ENCODE peak calls at places on chromosome 3, in eight cellular contexts. M is Right ventricle myocardium superior, E is left ventricle myocardium superior, R is nephron progenitor cell, F is adipocyte, X is hepatocyte, Q is LoVo, G is Kasumi-1. J is an unnamed sample.

GRCh38 chr3:122484985-122485384 is 29.8 kb downstream of the KPNA1 start:
- DNase-seq in M (no peak), X (no peak), E (no peak), Q (no peak), G (no peak), F (peak; percentile 67), R (no peak), J (no peak)

GRCh38 chr3:147390589-147391569 is 15.5 kb downstream of the ZIC4 start:
- DNase-seq in E (no peak), X (no peak), F (no peak), G (no peak), R (no peak), M (no peak), Q (no peak), J (no peak)

GRCh38 chr3:42708611-42709151 is 6.1 kb upstream of the HHATL start:
- DNase-seq in F (no peak), E (no peak), Q (no peak), G (no peak), M (no peak), X (no peak), R (no peak), J (no peak)

GRCh38 chr3:110773413-110773954 is 298.1 kb upstream of the NECTIN3 start:
- DNase-seq in M (no peak), X (peak; percentile 45), R (no peak), F (peak; percentile 78), Q (peak; percentile 34), G (no peak), E (no peak), J (no peak)

GRCh38 chr3:188434594-188434993 is 280.6 kb downstream of the LPP start:
- DNase-seq in E (no peak), X (no peak), F (no peak), R (no peak), M (no peak), Q (no peak), G (no peak), J (no peak)

GRCh38 chr3:31610700-31611275 is 78.1 kb downstream of the STT3B start:
- DNase-seq in F (peak; percentile 83), E (no peak), R (no peak), Q (peak; percentile 14), G (peak; percentile 26), X (peak; percentile 41), M (no peak), J (peak; percentile 58)

GRCh38 chr3:44104668-44105321 is 136.9 kb upstream of the TOPAZ1 start:
- DNase-seq in Q (peak; percentile 56), F (peak; percentile 49), R (no peak), M (no peak), X (peak; percentile 84), E (no peak), G (peak; percentile 17), J (no peak)

GRCh38 chr3:77303943-77304778 is 264.3 kb downstream of the ROBO2 start:
- DNase-seq in F (no peak), E (no peak), M (no peak), X (no peak), R (no peak), Q (no peak), G (no peak), J (no peak)

GRCh38 chr3:31364711-31365110 is 168.0 kb upstream of the STT3B start:
- DNase-seq in R (no peak), E (no peak), X (no peak), F (peak; percentile 19), G (peak; percentile 13), Q (no peak), M (no peak), J (no peak)

GRCh38 chr3:64906011-64906410 is 218.2 kb upstream of the ADAMTS9 start:
- DNase-seq in E (no peak), F (no peak), G (no peak), Q (no peak), R (no peak), M (no peak), X (no peak), J (no peak)

GRCh38 chr3:37103103-37103815 is 71.1 kb downstream of the LRRFIP2 start:
- DNase-seq in R (no peak), G (no peak), E (no peak), M (no peak), Q (no peak), X (no peak), F (no peak), J (no peak)

GRCh38 chr3:187994221-187995085 is 159.5 kb upstream of the LPP start:
- DNase-seq in G (no peak), X (no peak), M (no peak), Q (no peak), F (peak; percentile 54), E (no peak), R (no peak), J (no peak)

GRCh38 chr3:58487140-58487886 is 4.6 kb upstream of the KCTD6 start:
- DNase-seq in E (peak; percentile 39), R (no peak), Q (no peak), G (no peak), X (no peak), F (peak; percentile 38), M (no peak), J (no peak)

GRCh38 chr3:142586803-142587406 is 8.4 kb upstream of the ATR start:
- DNase-seq in R (peak; percentile 30), Q (peak; percentile 83), M (no peak), X (peak; percentile 88), F (peak; percentile 94), G (peak; percentile 79), E (no peak), J (peak; percentile 82)

GRCh38 chr3:13142552-13143380 is 69.5 kb upstream of the IQSEC1 start:
- DNase-seq in E (no peak), G (no peak), R (no peak), M (peak; percentile 4), F (no peak), Q (no peak), X (no peak), J (no peak)

GRCh38 chr3:119973276-119973675 is 121.0 kb downstream of the GSK3B start:
- DNase-seq in M (no peak), F (no peak), R (no peak), G (no peak), E (no peak), Q (no peak), X (no peak), J (no peak)

GRCh38 chr3:42063886-42064285 is 27.3 kb upstream of the TRAK1 start:
- DNase-seq in G (no peak), R (no peak), F (peak; percentile 77), M (no peak), Q (no peak), X (no peak), E (no peak), J (no peak)

GRCh38 chr3:52710512-52710911 is 4.6 kb downstream of the SPCS1 start:
- DNase-seq in E (no peak), F (no peak), G (no peak), M (no peak), R (no peak), Q (no peak), X (no peak), J (no peak)

GRCh38 chr3:72161870-72162617 is 377.1 kb upstream of the PROK2 start:
- DNase-seq in Q (peak; percentile 23), F (peak; percentile 44), E (no peak), M (no peak), R (peak; percentile 33), G (no peak), X (peak; percentile 61), J (no peak)

GRCh38 chr3:23004971-23005370 is 198.2 kb upstream of the UBE2E2 start:
- DNase-seq in E (no peak), Q (peak; percentile 61), R (no peak), X (peak; percentile 66), M (no peak), G (no peak), F (peak; percentile 78), J (no peak)

GRCh38 chr3:45907769-45908705 is 21.7 kb downstream of the CCR9 start:
- DNase-seq in G (no peak), E (no peak), M (no peak), R (no peak), F (peak; percentile 61), X (peak; percentile 64), Q (no peak), J (no peak)

GRCh38 chr3:64838150-64838735 is 150.4 kb upstream of the ADAMTS9 start:
- DNase-seq in X (no peak), M (no peak), F (no peak), G (peak; percentile 74), E (no peak), R (no peak), Q (no peak), J (no peak)

GRCh38 chr3:102036015-102036414 is 186.7 kb downstream of the NFKBIZ start:
- DNase-seq in E (no peak), G (peak; percentile 39), M (no peak), Q (no peak), F (no peak), X (no peak), R (no peak), J (no peak)

GRCh38 chr3:38644662-38645053 is 4.8 kb downstream of the SCN5A start:
- DNase-seq in X (no peak), F (no peak), R (no peak), M (peak; percentile 73), G (no peak), Q (no peak), E (peak; percentile 79), J (no peak)

GRCh38 chr3:122564155-122564912 is at the start of the genes DTX3L and PARP9:
- DNase-seq in E (peak; percentile 89), F (peak; percentile 93), M (peak; percentile 91), X (peak; percentile 91), Q (peak; percentile 82), R (peak; percentile 64), G (peak; percentile 73), J (peak; percentile 90)

GRCh38 chr3:179452166-179452544 is 885 bp upstream of the GNB4 start:
- DNase-seq in M (no peak), R (no peak), X (peak; percentile 73), Q (no peak), F (peak; percentile 84), E (no peak), G (peak; percentile 16), J (no peak)

GRCh38 chr3:13950042-13950441 is 70.2 kb upstream of the WNT7A start:
- DNase-seq in Q (peak; percentile 56), E (no peak), G (no peak), M (no peak), F (no peak), X (no peak), R (no peak), J (peak; percentile 6)

GRCh38 chr3:42473083-42473932 is 29.1 kb upstream of the VIPR1 start:
- DNase-seq in X (peak; percentile 20), Q (no peak), G (no peak), R (no peak), M (no peak), F (no peak), E (peak; percentile 39), J (peak; percentile 46)

GRCh38 chr3:138668107-138668506 is 59.5 kb downstream of the FAIM start:
- DNase-seq in G (no peak), M (no peak), Q (no peak), E (no peak), X (no peak), F (no peak), R (no peak), J (no peak)